ENCODE peak calls at places on chromosomes 11 and 22, in seven cellular contexts. O, W, F, E, P, N and C are unnamed samples.

GRCh38 chr11:103773059-103773458 is 263.4 kb upstream of the DDI1 start:
- DNase-seq in E (no peak), O (no peak), P (no peak), N (no peak), W (no peak), F (no peak), C (no peak)

GRCh38 chr11:80722616-80723015 is 1281.8 kb upstream of the TENM4 start:
- DNase-seq in F (no peak), N (no peak), P (no peak), O (no peak), E (no peak), W (no peak), C (no peak)

GRCh38 chr11:123507043-123507442 is 77.0 kb downstream of the GRAMD1B start:
- DNase-seq in W (no peak), E (no peak), P (no peak), N (no peak), O (no peak), F (no peak), C (no peak)

GRCh38 chr11:103035656-103036434 is 56.1 kb downstream of the DCUN1D5 start:
- DNase-seq in P (no peak), N (peak; percentile 55), O (peak; percentile 43), F (no peak), E (no peak), W (no peak), C (no peak)

GRCh38 chr22:31490496-31490925 is 869 bp upstream of the EIF4ENIF1 start:
- DNase-seq in O (peak; percentile 58), F (peak; percentile 78), P (peak; percentile 36), W (no peak), N (no peak), E (peak; percentile 90), C (peak; percentile 51)

GRCh38 chr11:22449441-22449840 is 111.3 kb downstream of the SLC17A6 start:
- DNase-seq in O (no peak), P (no peak), W (no peak), F (no peak), E (no peak), N (no peak), C (no peak)

GRCh38 chr22:44758354-44758969 is 6.1 kb downstream of the ARHGAP8 start:
- DNase-seq in E (peak; percentile 33), O (peak; percentile 82), N (no peak), P (no peak), F (no peak), W (no peak), C (no peak)

GRCh38 chr22:19818264-19819208 is 36.1 kb downstream of the GNB1L start:
- DNase-seq in E (no peak), F (no peak), N (no peak), O (peak; percentile 30), W (no peak), P (no peak), C (no peak)

GRCh38 chr11:288328-289144 is at the start of gene PGGHG:
- DNase-seq in F (peak; percentile 87), E (peak; percentile 97), N (no peak), W (no peak), P (no peak), O (peak; percentile 95), C (peak; percentile 40)

GRCh38 chr11:99277281-99277680 is 256.5 kb downstream of the CNTN5 start:
- DNase-seq in E (no peak), O (no peak), N (no peak), F (no peak), W (no peak), P (no peak), C (no peak)

GRCh38 chr11:34773211-34773610 is 143.0 kb downstream of the APIP start:
- DNase-seq in F (no peak), E (no peak), P (no peak), W (no peak), O (no peak), N (no peak), C (no peak)

GRCh38 chr11:130817608-130817944 is 98.7 kb downstream of the SNX19 start:
- DNase-seq in N (no peak), W (no peak), F (no peak), E (no peak), O (no peak), P (no peak), C (no peak)

GRCh38 chr11:73240190-73240781 is 22.2 kb downstream of the P2RY2 start:
- DNase-seq in W (peak; percentile 45), P (no peak), E (peak; percentile 66), O (no peak), N (no peak), F (no peak), C (no peak)

GRCh38 chr11:127106938-127107337 is 106.4 kb upstream of the KIRREL3 start:
- DNase-seq in F (no peak), W (no peak), P (no peak), O (no peak), N (no peak), E (no peak), C (no peak)

GRCh38 chr11:45511566-45511965 is 153.9 kb downstream of the CHST1 start:
- DNase-seq in P (no peak), F (no peak), O (no peak), W (no peak), E (no peak), N (no peak), C (no peak)

GRCh38 chr22:19566599-19567382 is 42.6 kb upstream of the CLDN5 start:
- DNase-seq in F (no peak), W (no peak), O (no peak), N (no peak), E (no peak), P (no peak), C (no peak)

GRCh38 chr22:38881464-38881871 is 9.5 kb upstream of the CBX6 start:
- DNase-seq in N (no peak), W (no peak), P (no peak), O (no peak), F (peak; percentile 54), E (no peak), C (no peak)

GRCh38 chr11:44199816-44200215 is 104.3 kb downstream of the EXT2 start:
- DNase-seq in W (no peak), E (no peak), O (no peak), F (no peak), P (no peak), N (no peak), C (no peak)

GRCh38 chr22:25062378-25063095 is 110.0 kb downstream of the KIAA1671 start:
- DNase-seq in W (no peak), E (peak; percentile 85), P (no peak), O (peak; percentile 54), N (no peak), F (peak; percentile 31), C (peak; percentile 72)

DNA sequence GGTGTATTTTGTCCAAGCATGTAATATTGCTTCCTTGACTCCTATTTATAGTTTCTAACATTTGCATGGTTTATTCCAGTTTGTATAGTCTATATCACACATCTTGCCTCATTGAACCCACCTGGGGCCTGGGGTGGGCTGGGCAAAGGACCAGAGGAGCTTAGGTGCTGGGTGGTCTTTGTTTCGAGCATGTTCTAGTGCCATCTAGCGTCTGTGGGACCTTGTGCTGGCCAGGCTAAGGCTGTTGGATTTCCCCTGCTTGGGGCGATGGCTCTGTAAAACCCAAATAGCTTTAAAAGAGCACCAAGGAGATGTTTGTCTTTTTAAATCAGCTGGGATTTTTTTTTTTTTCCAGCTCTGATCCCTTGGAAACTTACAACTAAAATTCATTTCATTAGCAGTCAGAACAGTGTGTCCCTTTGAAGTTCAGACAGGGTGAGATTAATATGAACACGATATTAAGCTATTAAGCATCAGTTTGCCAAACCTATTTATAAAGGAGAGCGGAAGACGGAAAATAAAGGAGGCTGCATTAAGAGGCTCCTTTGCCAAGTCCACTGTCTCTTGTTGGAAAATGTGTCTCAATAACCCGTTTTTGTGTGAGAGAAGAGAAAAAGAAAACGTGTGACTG is 157.4 kb downstream of the COMMD9 start:
- DNase-seq in F (peak; percentile 14), O (peak; percentile 65), E (no peak), N (no peak), P (peak; percentile 59), W (no peak), C (no peak)
- H3K27ac ChIP-seq in F (no peak overlapping the region), O (no peak overlapping the region), E (peak overlapping the region; percentile 22), N (peak overlapping the region; percentile 58), P (no peak overlapping the region), W (no peak overlapping the region), C (no peak overlapping the region)

GRCh38 chr11:20025331-20025840 is 134.9 kb downstream of the DBX1 start:
- DNase-seq in O (no peak), F (no peak), N (no peak), W (no peak), P (no peak), E (no peak), C (no peak)
- H3K27ac ChIP-seq in O (peak overlapping the region; percentile 4), F (no peak overlapping the region), N (no peak overlapping the region), W (no peak overlapping the region), P (no peak overlapping the region), E (no peak overlapping the region), C (no peak overlapping the region)

DNA sequence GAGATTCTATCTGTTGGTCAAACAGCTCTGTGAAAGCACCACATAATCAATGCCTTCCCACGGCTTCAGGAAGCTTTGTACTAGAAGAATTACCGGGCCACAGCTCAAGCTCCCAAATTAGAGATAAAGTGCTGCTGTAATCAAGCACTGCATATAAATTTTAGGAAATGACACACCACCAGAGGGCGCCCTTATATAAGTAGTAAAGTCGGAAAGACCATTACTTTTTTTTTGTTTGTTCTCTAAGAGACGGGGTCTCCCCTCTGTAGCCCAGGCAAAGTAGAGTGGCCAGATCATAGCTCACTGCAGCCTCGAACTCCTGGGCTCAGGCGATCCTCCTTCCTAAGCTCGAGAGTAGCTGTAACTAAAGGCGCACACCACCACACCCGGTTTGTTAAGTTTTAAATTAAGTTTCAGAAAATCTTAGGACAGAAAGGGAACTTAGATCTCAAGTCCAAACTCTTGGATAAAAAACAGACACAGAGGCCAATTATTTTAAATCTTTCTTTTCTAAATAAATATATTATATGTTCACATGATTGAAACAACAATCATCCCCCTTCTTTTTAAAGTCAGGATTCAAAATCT is 32.6 kb downstream of the PRCP start:
- DNase-seq in F (peak; percentile 75), O (peak; percentile 62), N (peak; percentile 52), E (peak; percentile 62), W (peak; percentile 72), P (peak; percentile 61), C (peak; percentile 70)
- H3K27ac ChIP-seq in F (no peak overlapping the region), O (no peak overlapping the region), N (peak overlapping the region; percentile 60), E (no peak overlapping the region), W (no peak overlapping the region), P (no peak overlapping the region), C (no peak overlapping the region)

GRCh38 chr11:124759268-124760204 is 2.6 kb downstream of the ESAM start:
- DNase-seq in E (peak; percentile 83), N (no peak), O (peak; percentile 27), W (no peak), F (no peak), P (no peak), C (no peak)

GRCh38 chr11:124760205-124760652 is 1.9 kb downstream of the ESAM start:
- DNase-seq in P (no peak), O (peak; percentile 17), F (no peak), E (peak; percentile 90), W (no peak), N (no peak), C (no peak)

GRCh38 chr11:124762077-124762623 is at the start of gene ESAM:
- DNase-seq in E (peak; percentile 92), N (no peak), W (no peak), F (peak; percentile 84), P (no peak), O (peak; percentile 85), C (peak; percentile 70)

GRCh38 chr11:124761301-124762021 is 629 bp downstream of the ESAM start:
- DNase-seq in N (no peak), E (no peak), W (no peak), O (no peak), P (no peak), F (no peak), C (no peak)

DNA sequence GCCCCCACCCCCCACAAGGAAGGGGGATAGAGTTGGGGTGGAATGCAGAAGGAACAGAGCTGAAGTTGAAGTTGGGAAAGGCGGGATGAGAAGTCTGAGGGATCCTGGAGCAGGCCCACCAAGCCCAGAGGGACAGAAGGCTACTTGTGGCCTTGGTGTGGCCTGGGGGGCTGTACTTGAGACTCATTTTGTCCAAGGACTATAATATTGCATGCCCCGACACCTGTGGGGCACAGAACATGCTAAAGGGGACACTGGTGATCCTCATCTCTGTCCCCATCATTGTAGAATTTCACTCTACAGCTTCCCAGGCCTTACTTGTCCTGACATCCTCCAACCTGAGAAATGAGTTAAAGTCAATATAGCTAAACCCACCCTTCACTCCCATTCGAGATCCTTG is 1.3 kb downstream of the ESAM start:
- DNase-seq in F (no peak), N (no peak), W (no peak), O (peak; percentile 12), P (no peak), E (no peak), C (no peak)
- H3K27ac ChIP-seq in F (peak overlapping the region; percentile 31), N (no peak overlapping the region), W (peak overlapping the region; percentile 83), O (no peak overlapping the region), P (peak overlapping the region; percentile 74), E (peak overlapping the region; percentile 83), C (no peak overlapping the region)